ENCODE peak calls at places on chromosomes 11 and 22, in ten cellular contexts. Z is cardiac fibroblast, O is adrenal gland, A is GM12865, P is mucosa of descending colon, T is colonic mucosa, M is coronary artery, D is mammary epithelial cell, U is HFF-Myc, F is fibroblast of lung. Q is an unnamed sample.

GRCh38 chr22:47369020-47369419 is 606.6 kb downstream of the TBC1D22A start:
- DNase-seq in Z (no peak), O (no peak), A (no peak), P (no peak), T (peak), M (no peak), D (no peak), U (no peak), F (no peak), Q (no peak)

GRCh38 chr11:61777234-61778090 is 14.9 kb downstream of the TMEM258 start:
- DNase-seq in Z (no peak), O (peak), A (no peak), P (peak), T (peak), M (no peak), D (peak), U (no peak), F (no peak), Q (no peak)

GRCh38 chr22:44689173-44689572 is 12.8 kb upstream of the PRR5 start:
- DNase-seq in Z (no peak), O (no peak), A (no peak), P (no peak), T (no peak), M (no peak), D (no peak), U (no peak), F (no peak), Q (no peak)

GRCh38 chr22:33539902-33540751 is 380.1 kb downstream of the LARGE1 start:
- DNase-seq in Z (peak), O (peak), A (peak), P (peak), T (peak), M (no peak), D (no peak), U (no peak), F (peak), Q (no peak)

GRCh38 chr11:93959663-93960062 is 61.5 kb upstream of the HEPHL1 start:
- DNase-seq in Z (no peak), O (no peak), A (no peak), P (no peak), T (no peak), M (no peak), D (no peak), U (no peak), F (no peak), Q (no peak)

GRCh38 chr22:42676059-42676607 is 26.9 kb upstream of the CYB5R3 start:
- DNase-seq in Z (peak), O (no peak), A (no peak), P (no peak), T (no peak), M (no peak), D (peak), U (no peak), F (peak), Q (no peak)

GRCh38 chr11:32071811-32072210 is 19.1 kb upstream of the RCN1 start:
- DNase-seq in Z (peak), O (no peak), A (no peak), P (no peak), T (no peak), M (no peak), D (peak), U (no peak), F (peak), Q (no peak)

GRCh38 chr11:19821412-19821875 is 108.8 kb downstream of the NAV2 start:
- DNase-seq in Z (no peak), O (no peak), A (no peak), P (no peak), T (no peak), M (no peak), D (no peak), U (no peak), F (no peak), Q (no peak)

GRCh38 chr11:64996710-64997380 is at the start of gene BATF2:
- DNase-seq in Z (peak), O (peak), A (no peak), P (peak), T (peak), M (peak), D (peak), U (peak), F (peak), Q (no peak)

GRCh38 chr11:22193348-22194051 is 615 bp downstream of the ANO5 start:
- DNase-seq in Z (no peak), O (peak), A (peak), P (peak), T (peak), M (peak), D (no peak), U (no peak), F (no peak), Q (no peak)

GRCh38 chr11:2902784-2903671 is 17.5 kb upstream of the CDKN1C start:
- DNase-seq in Z (no peak), O (no peak), A (no peak), P (peak), T (peak), M (no peak), D (no peak), U (no peak), F (no peak), Q (no peak)

GRCh38 chr11:14258177-14258935 is 100.6 kb downstream of the RRAS2 start:
- DNase-seq in Z (peak), O (no peak), A (no peak), P (peak), T (peak), M (no peak), D (peak), U (no peak), F (peak), Q (no peak)

GRCh38 chr11:18404062-18404461 is 8.1 kb upstream of the LDHC start:
- DNase-seq in Z (no peak), O (no peak), A (no peak), P (no peak), T (no peak), M (no peak), D (no peak), U (no peak), F (no peak), Q (no peak)

GRCh38 chr11:82234256-82234655 is 499.4 kb downstream of the FAM181B start:
- DNase-seq in Z (no peak), O (no peak), A (no peak), P (no peak), T (no peak), M (no peak), D (no peak), U (no peak), F (no peak), Q (no peak)

GRCh38 chr22:22318723-22319465 is 74.3 kb downstream of the VPREB1 start:
- DNase-seq in Z (no peak), O (no peak), A (no peak), P (no peak), T (no peak), M (no peak), D (no peak), U (no peak), F (no peak), Q (no peak)

GRCh38 chr11:44607987-44608386 is 42.5 kb downstream of the CD82 start:
- DNase-seq in Z (peak), O (no peak), A (no peak), P (no peak), T (no peak), M (no peak), D (no peak), U (no peak), F (peak), Q (no peak)

GRCh38 chr11:8049084-8049483 is 31.9 kb upstream of the TUB start:
- DNase-seq in Z (no peak), O (no peak), A (no peak), P (no peak), T (no peak), M (no peak), D (no peak), U (no peak), F (no peak), Q (no peak)

GRCh38 chr11:1167256-1167655 is 9.5 kb downstream of the MUC5AC start:
- DNase-seq in Z (no peak), O (no peak), A (no peak), P (no peak), T (no peak), M (no peak), D (no peak), U (no peak), F (no peak), Q (no peak)

GRCh38 chr11:108135845-108136599 is 14.7 kb downstream of the ACAT1 start:
- DNase-seq in Z (peak), O (no peak), A (peak), P (no peak), T (no peak), M (no peak), D (peak), U (peak), F (peak), Q (no peak)

GRCh38 chr22:29842740-29843139 is 4.7 kb upstream of the ASCC2 start:
- DNase-seq in Z (peak), O (no peak), A (no peak), P (no peak), T (no peak), M (no peak), D (peak), U (peak), F (peak), Q (peak)

GRCh38 chr22:26586556-26587325 is 3.2 kb downstream of the TPST2 start:
- DNase-seq in Z (no peak), O (no peak), A (no peak), P (peak), T (no peak), M (no peak), D (no peak), U (no peak), F (no peak), Q (no peak)

GRCh38 chr11:118878187-118878586 is 5.5 kb upstream of the CXCR5 start:
- DNase-seq in Z (no peak), O (no peak), A (no peak), P (no peak), T (no peak), M (no peak), D (no peak), U (no peak), F (no peak), Q (no peak)

GRCh38 chr22:40529817-40530216 is 106.7 kb downstream of the MRTFA start:
- DNase-seq in Z (no peak), O (no peak), A (peak), P (no peak), T (no peak), M (no peak), D (no peak), U (no peak), F (no peak), Q (no peak)

GRCh38 chr11:12599408-12600143 is 74.6 kb upstream of the TEAD1 start:
- DNase-seq in Z (peak), O (peak), A (peak), P (peak), T (peak), M (no peak), D (no peak), U (no peak), F (no peak), Q (no peak)

GRCh38 chr11:118415739-118416068 is 14.3 kb downstream of the ATP5MG start:
- DNase-seq in Z (peak), O (peak), A (no peak), P (peak), T (peak), M (no peak), D (peak), U (no peak), F (peak), Q (peak)

GRCh38 chr11:5083602-5084001 is 14.2 kb downstream of the OR52E1 start:
- DNase-seq in Z (no peak), O (no peak), A (no peak), P (no peak), T (no peak), M (no peak), D (no peak), U (no peak), F (no peak), Q (no peak)

GRCh38 chr11:47002366-47002765 is 65.8 kb downstream of the CSTPP1 start:
- DNase-seq in Z (no peak), O (no peak), A (no peak), P (no peak), T (no peak), M (no peak), D (no peak), U (no peak), F (no peak), Q (no peak)

GRCh38 chr11:31240340-31240904 is 129.1 kb downstream of the DCDC1 start:
- DNase-seq in Z (peak), O (peak), A (peak), P (peak), T (no peak), M (no peak), D (peak), U (no peak), F (peak), Q (no peak)

GRCh38 chr11:134665571-134666268 is 253.7 kb upstream of the B3GAT1 start:
- DNase-seq in Z (no peak), O (no peak), A (no peak), P (no peak), T (no peak), M (no peak), D (no peak), U (no peak), F (no peak), Q (no peak)

GRCh38 chr22:44448271-44448780 is 49.7 kb downstream of the RTL6 start:
- DNase-seq in Z (peak), O (peak), A (peak), P (peak), T (no peak), M (no peak), D (peak), U (peak), F (peak), Q (peak)

GRCh38 chr11:11580012-11580411 is 41.8 kb downstream of the GALNT18 start:
- DNase-seq in Z (no peak), O (no peak), A (no peak), P (no peak), T (no peak), M (peak), D (no peak), U (no peak), F (no peak), Q (no peak)

GRCh38 chr11:131889146-131889577 is 518.7 kb downstream of the NTM start:
- DNase-seq in Z (peak), O (no peak), A (peak), P (no peak), T (no peak), M (no peak), D (peak), U (peak), F (peak), Q (peak)

GRCh38 chr11:3103076-3103475 is 45.9 kb upstream of the CARS1 start:
- DNase-seq in Z (no peak), O (no peak), A (no peak), P (no peak), T (no peak), M (no peak), D (no peak), U (no peak), F (no peak), Q (no peak)

GRCh38 chr11:42077794-42078193 is 618.3 kb upstream of the LRRC4C start:
- DNase-seq in Z (no peak), O (no peak), A (no peak), P (no peak), T (no peak), M (no peak), D (no peak), U (no peak), F (no peak), Q (no peak)

GRCh38 chr11:34206598-34207300 is 101.3 kb downstream of the NAT10 start:
- DNase-seq in Z (no peak), O (no peak), A (no peak), P (no peak), T (no peak), M (no peak), D (no peak), U (no peak), F (peak), Q (no peak)

GRCh38 chr11:35365961-35366360 is 53.4 kb downstream of the SLC1A2 start:
- DNase-seq in Z (no peak), O (no peak), A (no peak), P (no peak), T (no peak), M (no peak), D (no peak), U (no peak), F (no peak), Q (no peak)
- TF ChIP-seq CTCF in Z (no peak), O (no peak), A (no peak), P (no peak), T (no peak), M (no peak), D (no peak), U (no peak), F (no peak), Q (no peak)

DNA sequence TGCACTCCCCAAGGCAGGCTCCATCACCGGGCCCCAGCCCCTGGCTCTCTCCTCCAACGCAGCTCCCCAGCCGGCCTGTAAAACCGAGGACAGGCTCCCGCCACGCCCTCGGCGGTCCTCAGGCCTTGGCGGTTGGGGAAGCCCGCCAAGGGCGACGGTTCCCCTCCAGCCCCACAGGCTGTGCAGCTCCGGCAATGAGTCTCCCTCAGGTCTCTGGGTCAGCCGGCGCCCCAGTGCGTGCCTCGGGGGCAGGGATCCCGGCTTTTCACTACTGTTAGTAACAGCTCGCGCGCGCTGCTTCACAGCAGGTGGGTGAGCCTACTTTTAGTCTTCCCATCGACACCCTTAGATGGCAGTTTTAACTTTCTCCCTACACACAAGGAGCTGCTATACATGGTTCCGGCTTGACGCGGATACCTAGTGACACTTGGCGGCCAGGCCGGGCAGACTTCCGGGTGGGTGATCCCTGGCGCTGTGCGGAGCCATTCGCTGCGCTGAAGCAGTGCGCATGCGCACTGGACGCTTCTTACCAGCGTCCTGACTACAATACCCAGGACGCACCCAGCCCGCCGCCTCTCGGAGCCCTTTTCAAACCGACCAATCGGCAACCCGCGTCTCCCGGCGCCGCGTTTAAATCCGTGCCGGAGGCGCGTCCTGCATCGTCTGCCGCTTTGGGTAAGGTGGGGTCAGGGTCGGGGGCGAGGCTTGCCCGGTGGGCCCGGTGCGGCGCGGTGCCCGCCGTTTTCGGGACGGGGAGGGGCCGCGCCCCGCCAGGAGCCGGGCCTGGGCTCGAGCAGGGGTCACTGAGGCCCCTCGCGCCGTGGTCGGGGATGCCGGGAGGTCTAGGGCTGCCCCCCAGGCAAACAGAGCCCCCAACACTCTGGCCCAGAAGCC is at the start of gene GTSE1:
- DNase-seq in Z (peak), O (peak), A (peak), P (peak), T (peak), M (peak), D (peak), U (peak), F (peak), Q (peak)
- H3K4me3 ChIP-seq in Z (peak), O (peak), A (peak), P (peak), T (peak), M (peak), D (peak), U (peak), F (peak), Q (peak)

GRCh38 chr11:55895216-55895615 is 12.1 kb downstream of the TRIM51 start:
- DNase-seq in Z (no peak), O (no peak), A (no peak), P (no peak), T (no peak), M (no peak), D (no peak), U (no peak), F (no peak), Q (no peak)
- TF ChIP-seq CTCF in Z (no peak), O (no peak), A (no peak), P (no peak), T (no peak), M (no peak), D (no peak), U (no peak), F (no peak), Q (no peak)

GRCh38 chr11:129375731-129376657 is at the start of gene BARX2:
- DNase-seq in Z (peak), O (peak), A (no peak), P (peak), T (peak), M (no peak), D (peak), U (peak), F (peak), Q (no peak)

GRCh38 chr11:129372609-129373488 is 2.8 kb upstream of the BARX2 start:
- DNase-seq in Z (no peak), O (no peak), A (no peak), P (no peak), T (no peak), M (no peak), D (no peak), U (no peak), F (no peak), Q (no peak)

GRCh38 chr11:129373489-129373953 is 2.1 kb upstream of the BARX2 start:
- DNase-seq in Z (peak), O (no peak), A (no peak), P (no peak), T (no peak), M (no peak), D (no peak), U (no peak), F (peak), Q (no peak)

GRCh38 chr11:129374993-129375721 is 491 bp upstream of the BARX2 start:
- DNase-seq in Z (peak), O (no peak), A (no peak), P (peak), T (peak), M (no peak), D (peak), U (no peak), F (peak), Q (no peak)

DNA sequence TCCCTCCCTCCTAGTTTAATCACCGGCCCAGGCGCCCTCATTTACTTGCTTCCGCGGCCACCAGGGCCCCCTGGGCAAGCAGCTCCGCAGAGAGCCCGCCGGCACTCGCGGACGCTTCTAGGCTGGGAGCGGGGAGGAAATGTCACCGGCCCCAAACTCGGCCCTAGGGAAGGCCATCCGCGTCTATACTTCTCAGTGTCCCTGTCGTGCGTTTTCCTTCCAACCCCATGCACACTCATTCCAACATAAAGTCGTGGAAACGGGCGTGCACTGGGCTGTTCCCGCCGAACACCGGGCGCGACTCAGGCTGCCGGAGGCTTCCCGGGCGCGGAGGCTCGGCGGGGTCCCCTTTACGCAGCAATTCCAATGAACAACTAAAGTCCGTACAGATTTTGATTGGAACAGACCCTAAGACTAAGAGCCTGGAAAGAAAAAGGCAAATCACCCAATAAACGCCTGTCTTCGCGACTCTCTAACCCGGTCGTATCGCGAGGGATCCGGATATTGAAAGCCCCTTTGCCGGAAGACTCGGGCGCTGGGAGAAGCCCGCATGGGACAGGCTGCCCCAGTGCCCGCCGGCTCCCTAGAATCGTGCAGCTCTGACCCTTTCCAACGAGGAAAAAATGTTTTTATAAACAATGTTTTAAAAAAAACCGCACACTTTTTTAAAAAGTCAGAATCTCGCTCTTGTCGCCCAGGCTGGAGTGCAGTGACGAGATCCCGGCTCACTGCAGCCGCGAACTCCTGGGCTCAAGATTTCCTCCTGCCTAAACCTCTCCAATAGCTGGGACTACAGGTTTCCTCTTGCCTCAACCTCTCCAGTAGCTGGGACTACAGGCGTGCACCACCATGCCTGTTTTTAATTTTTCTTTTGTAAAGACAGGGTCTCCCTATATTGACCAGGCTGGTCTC is 1.3 kb upstream of the BARX2 start:
- DNase-seq in Z (no peak), O (no peak), A (no peak), P (peak), T (peak), M (no peak), D (no peak), U (no peak), F (peak), Q (no peak)
- H3K4me3 ChIP-seq in Z (peak), O (peak), A (no peak), P (no peak), T (peak), M (peak), D (no peak), U (no peak), F (no peak), Q (peak)

GRCh38 chr22:45831394-45831793 is 145.6 kb downstream of the WNT7B start:
- DNase-seq in Z (peak), O (no peak), A (no peak), P (no peak), T (no peak), M (no peak), D (no peak), U (no peak), F (peak), Q (no peak)
- TF ChIP-seq CTCF in Z (peak), O (peak), A (peak), P (no peak), T (no peak), M (no peak), D (peak), U (peak), F (peak), Q (peak)

GRCh38 chr11:9759519-9760179 is 95.8 kb downstream of the SWAP70 start:
- DNase-seq in Z (peak), O (peak), A (peak), P (peak), T (peak), M (peak), D (peak), U (peak), F (peak), Q (peak)
- H3K4me3 ChIP-seq in Z (no peak), O (no peak), A (peak), P (no peak), T (no peak), M (peak), D (no peak), U (peak), F (no peak), Q (no peak)